ENCODE peak calls at places on chromosomes 5 and 9, in four cellular contexts. O is MM.1S, Z is HCT116, C is neural progenitor cell. Q is an unnamed sample.

GRCh38 chr5:42889311-42889933 is 77.7 kb upstream of the SELENOP start:
- DNase-seq in O (peak; percentile 74), Z (peak; percentile 66), C (peak; percentile 81), Q (peak; percentile 91)

GRCh38 chr9:91783876-91784672 is 166.0 kb downstream of the ROR2 start:
- DNase-seq in O (no peak), Z (no peak), C (no peak), Q (no peak)

GRCh38 chr5:125033602-125034001 is 287.2 kb upstream of the ZNF608 start:
- DNase-seq in O (no peak), Z (no peak), C (no peak), Q (no peak)

GRCh38 chr9:110700953-110701352 is 32.4 kb downstream of the MUSK start:
- DNase-seq in O (no peak), Z (no peak), C (no peak), Q (no peak)

GRCh38 chr9:84145031-84145430 is 164.4 kb downstream of the RMI1 start:
- DNase-seq in O (no peak), Z (no peak), C (no peak), Q (no peak)

GRCh38 chr5:15995206-15996052 is 184.2 kb downstream of the MARCHF11 start:
- DNase-seq in O (peak; percentile 59), Z (no peak), C (peak; percentile 57), Q (peak; percentile 28)

GRCh38 chr5:178113141-178113787 is at the start of gene N4BP3:
- DNase-seq in O (peak; percentile 68), Z (peak; percentile 47), C (peak; percentile 96), Q (peak; percentile 91)

GRCh38 chr5:172744106-172745104 is 26.6 kb downstream of the DUSP1 start:
- DNase-seq in O (no peak), Z (no peak), C (no peak), Q (no peak)

GRCh38 chr5:10949856-10950630 is 189.0 kb upstream of the DAP start:
- DNase-seq in O (no peak), Z (no peak), C (no peak), Q (no peak)

GRCh38 chr5:133142782-133143181 is 91.0 kb downstream of the HSPA4 start:
- DNase-seq in O (no peak), Z (no peak), C (no peak), Q (no peak)

DNA sequence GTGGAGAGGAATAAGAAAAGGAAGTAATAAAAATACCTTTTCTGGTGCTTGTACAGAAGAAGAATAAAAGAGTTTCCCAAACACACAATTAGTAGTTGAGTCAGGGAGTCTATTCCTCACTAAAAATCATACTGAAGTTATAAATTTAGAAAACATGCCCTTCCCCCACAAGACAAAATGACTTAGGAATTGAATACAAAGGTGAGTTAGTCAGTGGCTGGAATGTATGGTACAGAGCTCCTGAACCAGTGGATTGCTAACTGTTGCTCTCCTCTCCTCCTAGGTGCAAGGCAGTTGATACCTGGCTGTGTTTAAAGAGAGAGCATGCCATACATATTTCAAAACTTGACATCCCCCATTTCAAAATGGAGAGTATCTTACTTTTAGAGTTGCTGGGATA is 1.9 kb downstream of the GDA start:
- DNase-seq in O (no peak), Z (no peak), C (no peak), Q (peak; percentile 16)
- TF ChIP-seq EZH2phosphoT487 in O (no peak), Z (no peak), C (no peak), Q (no peak)

GRCh38 chr5:154968953-154969352 is 28.1 kb downstream of the MRPL22 start:
- DNase-seq in O (no peak), Z (no peak), C (no peak), Q (no peak)

GRCh38 chr5:154970759-154971158 is 29.9 kb downstream of the MRPL22 start:
- DNase-seq in O (no peak), Z (no peak), C (no peak), Q (peak; percentile 45)

GRCh38 chr5:154962494-154962893 is 21.6 kb downstream of the MRPL22 start:
- DNase-seq in O (no peak), Z (no peak), C (no peak), Q (no peak)

GRCh38 chr5:154967419-154968024 is 26.6 kb downstream of the MRPL22 start:
- DNase-seq in O (no peak), Z (no peak), C (peak; percentile 4), Q (peak; percentile 10)

GRCh38 chr5:154966081-154966841 is 25.4 kb downstream of the MRPL22 start:
- DNase-seq in O (no peak), Z (no peak), C (no peak), Q (no peak)
- TF ChIP-seq EZH2phosphoT487 in O (no peak), Z (no peak), C (no peak), Q (no peak)

GRCh38 chr5:29024052-29024451 is 1985.7 kb upstream of the CDH9 start:
- DNase-seq in O (no peak), Z (no peak), C (no peak), Q (no peak)

DNA sequence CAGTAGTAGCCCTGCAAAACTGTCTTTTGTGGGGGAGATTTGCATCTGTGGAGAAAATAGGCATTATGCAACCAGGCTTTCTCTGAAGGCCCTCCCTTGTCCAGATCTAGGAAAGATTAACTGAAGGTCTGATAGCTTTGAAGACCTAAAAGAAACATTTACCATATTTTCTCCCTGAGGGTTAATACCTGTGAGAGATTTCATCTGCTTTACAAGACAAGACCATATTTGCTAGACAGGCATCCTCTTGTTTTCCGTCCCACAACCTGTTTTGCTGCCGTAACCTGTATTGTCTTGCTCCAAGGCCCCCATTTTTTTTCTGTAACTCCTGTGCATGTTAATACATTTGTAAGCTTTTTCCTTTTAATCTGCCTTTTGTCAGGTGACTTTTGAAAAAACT is 1985.2 kb upstream of the CDH9 start:
- DNase-seq in O (no peak), Z (no peak), C (no peak), Q (no peak)
- TF ChIP-seq EZH2phosphoT487 in O (no peak), Z (no peak), C (no peak), Q (no peak)

DNA sequence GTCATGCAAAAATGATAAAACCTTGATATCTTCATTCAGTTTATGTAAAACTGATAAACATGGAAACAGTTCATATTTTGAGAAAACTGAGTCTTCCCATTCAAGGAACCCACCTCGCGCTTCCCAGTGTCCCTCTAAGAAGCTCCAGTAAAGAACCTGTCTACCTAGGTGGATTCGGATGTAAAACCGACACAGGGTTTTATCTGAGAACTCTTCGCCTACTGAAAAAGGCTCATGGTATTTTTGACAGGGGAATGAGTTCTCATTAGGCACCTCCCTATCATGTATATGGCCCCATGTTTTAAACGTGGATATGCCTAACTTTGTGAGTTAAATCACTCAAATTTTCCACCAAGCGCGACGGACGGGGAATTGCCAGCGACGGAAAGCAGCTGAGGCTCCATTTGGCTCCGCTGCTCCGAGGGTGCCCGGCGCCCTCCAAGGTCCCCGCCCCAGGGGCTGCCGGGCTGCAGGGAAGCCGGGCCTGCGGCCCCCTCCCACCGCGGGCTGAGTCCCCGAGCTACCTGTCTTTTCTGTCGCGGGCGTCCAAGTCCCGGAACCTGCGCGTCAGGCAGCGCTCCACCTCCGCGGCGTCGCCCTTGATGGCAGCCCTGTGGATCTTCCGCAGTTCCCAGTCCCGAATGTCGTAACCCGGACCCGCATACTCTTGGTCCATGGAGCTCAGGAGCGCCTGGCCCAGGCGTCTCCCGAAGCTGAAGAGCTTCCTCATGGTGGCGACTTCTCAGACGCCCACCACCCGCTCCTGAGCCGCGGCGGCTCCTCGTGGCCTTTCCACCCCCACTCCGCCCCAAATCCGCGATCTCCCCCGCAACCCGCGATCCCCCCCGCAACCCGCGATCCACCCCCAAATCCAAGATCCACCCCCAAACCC is 594 bp downstream of the ANKRD18A start:
- DNase-seq in O (peak; percentile 19), Z (no peak), C (peak; percentile 52), Q (peak; percentile 14)
- TF ChIP-seq EZH2phosphoT487 in O (no peak), Z (no peak), C (no peak), Q (no peak)